ENCODE peak calls at places on chromosomes 2 and 18, in four cellular contexts. X, R, I and N are unnamed samples.

GRCh38 chr2:214376631-214377624 is 33.9 kb upstream of the VWC2L start:
- DNase-seq in I (no peak), X (no peak), R (peak), N (no peak)

GRCh38 chr2:199734651-199735050 is 116.3 kb downstream of the FTCDNL1 start:
- DNase-seq in I (no peak), R (no peak), X (no peak), N (no peak)

GRCh38 chr2:196783431-196784094 is 15.9 kb downstream of the GTF3C3 start:
- DNase-seq in X (peak), R (peak), I (no peak), N (no peak)

GRCh38 chr18:57269756-57270534 is 82.4 kb upstream of the ST8SIA3 start:
- DNase-seq in I (no peak), R (no peak), X (no peak), N (no peak)

GRCh38 chr2:234109321-234109720 is 58.8 kb downstream of the SPP2 start:
- DNase-seq in I (no peak), R (no peak), X (no peak), N (no peak)

GRCh38 chr2:41598161-41598894 is 449.5 kb upstream of the PKDCC start:
- DNase-seq in I (no peak), R (no peak), X (no peak), N (no peak)

GRCh38 chr18:37536646-37537045 is 29.0 kb downstream of the CELF4 start:
- DNase-seq in I (no peak), X (no peak), R (no peak), N (no peak)

GRCh38 chr2:235493775-235494715 is at the start of gene AGAP1:
- DNase-seq in I (peak), R (peak), X (peak), N (peak)

GRCh38 chr2:74439373-74440004 is 2.2 kb downstream of the RTKN start:
- DNase-seq in I (no peak), X (no peak), R (no peak), N (no peak)

GRCh38 chr2:8761529-8762164 is 75.8 kb downstream of the KIDINS220 start:
- DNase-seq in I (no peak), X (peak), R (peak), N (no peak)

GRCh38 chr2:97871096-97871780 is 124.5 kb downstream of the TMEM131 start:
- DNase-seq in X (peak), I (no peak), R (peak), N (no peak)

GRCh38 chr2:223697921-223698645 is 95.9 kb upstream of the SCG2 start:
- DNase-seq in I (no peak), R (peak), X (peak), N (no peak)

GRCh38 chr2:237592425-237592980 is 2.0 kb upstream of the RAB17 start:
- DNase-seq in X (no peak), I (no peak), R (no peak), N (no peak)
- H2BK15ac ChIP-seq in X (no peak), I (peak), R (no peak), N (no peak)

GRCh38 chr2:19775315-19775714 is 126.5 kb downstream of the TTC32 start:
- DNase-seq in X (no peak), R (no peak), I (no peak), N (no peak)
- H3K56ac ChIP-seq in X (no peak), R (no peak), I (no peak), N (no peak)

GRCh38 chr2:128367601-128368359 is 49.1 kb upstream of the HS6ST1 start:
- DNase-seq in I (no peak), X (no peak), R (no peak), N (no peak)
- H2BK15ac ChIP-seq in I (no peak), X (no peak), R (peak), N (no peak)

DNA sequence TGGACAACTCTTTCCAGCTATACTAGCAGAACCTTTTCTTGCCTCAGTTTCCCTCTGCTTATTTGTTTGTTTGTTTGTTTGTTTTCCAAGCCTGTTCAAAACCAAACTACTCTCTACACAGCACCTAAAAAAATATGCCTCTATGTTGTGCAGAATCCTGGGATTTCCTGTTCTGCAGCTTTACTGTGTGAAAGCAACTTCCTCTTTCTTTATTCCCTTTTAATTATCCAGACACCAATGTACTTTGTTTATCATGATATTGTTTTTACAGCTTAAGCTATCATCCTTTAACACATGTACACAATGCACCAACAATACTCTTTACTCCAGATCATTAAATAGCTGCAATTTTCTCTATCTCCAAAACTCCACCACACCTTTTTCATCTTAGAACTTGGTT is 259.5 kb downstream of the EPHA4 start:
- DNase-seq in X (no peak), R (no peak), I (no peak), N (no peak)
- H3K56ac ChIP-seq in X (no peak), R (no peak), I (no peak), N (no peak)

DNA sequence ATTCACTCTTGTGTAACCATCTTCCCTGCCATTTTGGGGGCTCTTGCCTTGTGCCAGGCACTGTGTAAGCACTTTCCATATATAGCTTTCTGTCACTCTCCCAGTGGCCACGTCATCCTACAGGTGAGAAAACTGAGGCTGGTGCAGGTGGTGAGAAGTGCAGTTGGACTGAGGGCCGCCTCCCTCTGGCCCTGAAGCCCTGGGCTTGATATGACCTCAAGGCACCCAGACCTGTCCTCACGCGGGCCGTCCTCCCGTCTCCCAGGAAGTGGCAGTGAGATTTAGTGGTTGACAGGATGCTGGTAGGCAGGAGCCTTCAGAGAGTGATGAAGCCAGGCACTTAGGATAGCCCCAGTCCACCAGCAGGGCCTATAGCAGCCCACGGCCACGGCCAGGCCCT is 30.5 kb downstream of the MAL start:
- DNase-seq in R (no peak), X (no peak), I (no peak), N (no peak)
- H2BK15ac ChIP-seq in R (no peak), X (no peak), I (no peak), N (no peak)

DNA sequence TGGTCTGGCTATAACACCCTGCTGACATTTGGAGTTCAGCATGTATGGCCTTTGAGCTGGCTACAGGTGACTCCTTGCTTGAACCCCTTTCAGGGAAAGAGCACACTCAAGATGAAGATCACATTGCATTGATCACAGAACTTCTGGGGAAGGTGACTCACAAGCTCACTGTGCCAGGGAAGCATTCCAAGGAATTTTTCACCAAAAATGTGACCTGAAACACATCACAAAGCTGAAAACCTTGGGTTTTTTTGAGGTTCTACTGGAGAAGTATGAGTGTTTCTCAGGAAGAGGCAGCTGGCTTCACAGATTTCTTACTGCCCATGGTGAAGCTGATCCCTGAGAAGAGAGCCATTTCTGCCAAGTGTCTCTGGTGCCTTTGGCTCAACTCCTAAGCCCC is 879.0 kb downstream of the CBLN2 start:
- DNase-seq in X (peak), I (no peak), R (no peak), N (no peak)
- H3K56ac ChIP-seq in X (no peak), I (no peak), R (no peak), N (no peak)

DNA sequence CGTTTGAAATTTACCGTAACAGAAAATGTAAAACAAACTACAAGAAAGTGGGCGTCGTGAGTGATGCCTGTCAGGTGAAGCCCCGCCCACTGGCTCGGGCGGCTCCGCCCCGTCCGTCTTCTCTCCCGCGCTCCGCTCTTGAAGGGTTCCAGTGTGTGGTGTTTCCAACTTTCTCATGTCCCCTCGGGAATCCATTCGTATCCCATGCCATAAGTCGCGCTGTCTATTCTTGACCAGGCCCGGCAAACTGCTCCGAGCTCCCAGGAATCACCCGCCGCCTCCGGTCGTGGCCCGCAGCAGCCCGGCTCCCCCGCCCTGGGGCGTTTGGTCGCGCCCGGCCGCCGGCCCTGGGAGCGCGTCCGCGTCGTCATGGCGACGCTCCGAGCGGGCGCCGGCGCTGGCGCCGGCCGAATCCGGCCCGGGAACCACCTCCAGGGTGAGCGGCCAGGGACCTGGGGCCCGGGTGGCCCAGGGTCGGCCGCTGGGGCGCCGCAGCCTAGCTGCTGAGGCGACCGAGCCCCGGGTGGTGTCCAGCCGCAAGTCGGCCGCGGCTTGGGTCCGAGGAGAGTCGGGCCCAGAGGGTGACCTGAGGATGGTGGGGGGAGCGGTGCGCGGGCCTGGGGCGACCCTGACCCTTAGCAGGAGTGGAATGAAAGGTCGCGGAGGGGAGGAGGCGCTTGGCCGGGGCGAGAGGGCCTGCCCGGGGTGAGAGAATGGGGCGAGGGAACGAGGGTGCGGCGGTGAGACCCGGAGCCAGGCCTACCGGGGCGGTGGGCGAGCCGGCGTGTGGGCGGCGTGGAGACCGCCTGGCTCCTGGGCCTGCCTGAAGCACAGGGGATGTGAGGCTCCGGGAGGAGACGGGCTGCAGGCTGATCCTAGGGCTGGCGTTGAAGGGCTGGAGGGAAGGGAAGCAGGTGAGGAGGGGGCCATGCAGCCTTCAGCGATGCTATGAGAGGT is at the start of gene CFAP221:
- DNase-seq in X (peak), R (peak), I (no peak), N (peak)
- H2BK15ac ChIP-seq in X (no peak), R (no peak), I (peak), N (no peak)

DNA sequence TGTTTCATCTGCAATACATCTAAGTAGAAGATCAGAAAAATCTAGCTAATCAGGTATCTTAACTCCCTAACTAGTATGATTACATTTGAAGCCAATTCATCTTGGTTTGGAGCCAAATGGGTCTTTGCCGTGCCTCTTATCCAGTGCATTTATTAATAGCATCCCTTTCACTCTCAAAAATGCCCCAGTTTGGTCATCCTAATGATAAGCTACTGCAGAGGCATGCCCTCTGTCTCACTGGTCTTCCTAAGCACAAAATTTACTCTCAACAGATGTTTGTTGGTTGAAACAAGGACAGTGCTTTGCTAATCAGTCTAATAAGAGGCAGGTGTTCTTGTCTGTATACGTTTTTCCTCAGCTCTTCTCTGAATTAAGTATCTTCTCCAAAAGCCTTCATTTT is 403.2 kb downstream of the RAD51AP2 start:
- DNase-seq in R (no peak), I (no peak), X (no peak), N (no peak)
- H3K56ac ChIP-seq in R (no peak), I (no peak), X (no peak), N (no peak)